ENCODE peak calls at places on chromosome X, in six cellular contexts. Z is RPMI8226; S is prostate gland; C is activated CD8-positive, alpha-beta T cell treated with anti-CD3 and anti-CD28 coated beads, Interleukin-2, amount 10 ng/mL, durations not matched to agents 7 days and 5 days; Y is astrocyte of the cerebellum; A is stimulated activated naive CD4-positive, alpha-beta T cell treated with Interleukin-2 at 50 U/mL for 16 hours. U is an unnamed sample.

GRCh38 chrX:32408389-32408788 is 803.0 kb downstream of the DMD start:
- DNase-seq in Z (peak), S (no peak), C (peak), Y (no peak), A (no peak), U (no peak)

GRCh38 chrX:66731398-66731797 is 92.5 kb upstream of the EDA2R start:
- DNase-seq in Z (peak), S (no peak), C (no peak), Y (peak), A (no peak), U (peak)

GRCh38 chrX:123570011-123570590 is 162.8 kb downstream of the THOC2 start:
- DNase-seq in Z (no peak), S (no peak), C (no peak), Y (no peak), A (no peak), U (no peak)

GRCh38 chrX:154775611-154776349 is 13.1 kb downstream of the DKC1 start:
- DNase-seq in Z (peak), S (no peak), C (no peak), Y (no peak), A (peak), U (peak)

GRCh38 chrX:14832151-14832550 is 40.7 kb downstream of the FANCB start:
- DNase-seq in Z (no peak), S (no peak), C (no peak), Y (peak), A (no peak), U (peak)

GRCh38 chrX:104961926-104962325 is 258.6 kb downstream of the TEX13A start:
- DNase-seq in Z (no peak), S (no peak), C (no peak), Y (no peak), A (no peak), U (no peak)

GRCh38 chrX:10021461-10022272 is 54.5 kb downstream of the CLDN34 start:
- DNase-seq in Z (no peak), S (no peak), C (no peak), Y (no peak), A (no peak), U (no peak)

GRCh38 chrX:1215123-1215823 is 2.8 kb upstream of the CRLF2 start:
- DNase-seq in Z (peak), S (no peak), C (no peak), Y (no peak), A (no peak), U (no peak)